ENCODE peak calls at places on chromosomes 5 and 9, in ten cellular contexts. Z, E, R, Q, O, A, D, Y, H and C are unnamed samples.

GRCh38 chr5:39200081-39200480 is 19.3 kb downstream of the FYB1 start:
- DNase-seq in Z (no peak), E (no peak), R (no peak), Q (no peak), O (no peak), A (no peak), D (no peak), Y (no peak), H (no peak), C (no peak)

GRCh38 chr5:43078956-43079355 is 38.8 kb upstream of the ANXA2R start:
- DNase-seq in Z (no peak), E (no peak), R (no peak), Q (peak), O (no peak), A (no peak), D (no peak), Y (no peak), H (no peak), C (peak)

GRCh38 chr9:137461663-137462395 is 2.7 kb upstream of the NSMF start:
- DNase-seq in Z (no peak), E (no peak), R (no peak), Q (peak), O (peak), A (peak), D (no peak), Y (no peak), H (peak), C (peak)

GRCh38 chr9:100686420-100686819 is 108.5 kb downstream of the CAVIN4 start:
- DNase-seq in Z (no peak), E (no peak), R (no peak), Q (no peak), O (no peak), A (no peak), D (no peak), Y (no peak), H (no peak), C (no peak)

GRCh38 chr9:21030389-21031035 is 928 bp downstream of the HACD4 start:
- DNase-seq in Z (no peak), E (no peak), R (peak), Q (peak), O (no peak), A (no peak), D (no peak), Y (no peak), H (peak), C (peak)

GRCh38 chr5:80453372-80453771 is 34.5 kb upstream of the FAM151B start:
- DNase-seq in Z (no peak), E (no peak), R (no peak), Q (no peak), O (no peak), A (no peak), D (no peak), Y (peak), H (no peak), C (no peak)

GRCh38 chr9:105355810-105356209 is 92.0 kb upstream of the FSD1L start:
- DNase-seq in Z (no peak), E (no peak), R (no peak), Q (peak), O (no peak), A (no peak), D (no peak), Y (no peak), H (no peak), C (no peak)

GRCh38 chr9:127874301-127875216 is 2.9 kb downstream of the AK1 start:
- DNase-seq in Z (no peak), E (no peak), R (peak), Q (no peak), O (no peak), A (no peak), D (no peak), Y (no peak), H (no peak), C (no peak)

GRCh38 chr9:86636614-86637013 is 282.4 kb upstream of the TUT7 start:
- DNase-seq in Z (no peak), E (no peak), R (no peak), Q (peak), O (no peak), A (no peak), D (no peak), Y (no peak), H (no peak), C (no peak)

GRCh38 chr5:94524841-94525697 is 93.3 kb downstream of the KIAA0825 start:
- DNase-seq in Z (no peak), E (peak), R (peak), Q (peak), O (no peak), A (no peak), D (peak), Y (peak), H (peak), C (peak)

GRCh38 chr9:88460583-88461332 is 72.5 kb downstream of the SPIN1 start:
- DNase-seq in Z (no peak), E (no peak), R (peak), Q (no peak), O (no peak), A (no peak), D (no peak), Y (no peak), H (no peak), C (no peak)

GRCh38 chr5:51373880-51374523 is 9.2 kb upstream of the ISL1 start:
- DNase-seq in Z (no peak), E (no peak), R (no peak), Q (no peak), O (no peak), A (no peak), D (no peak), Y (peak), H (no peak), C (no peak)

GRCh38 chr5:65926893-65927292 is 518 bp downstream of the ERBIN start:
- DNase-seq in Z (no peak), E (no peak), R (no peak), Q (no peak), O (no peak), A (no peak), D (peak), Y (no peak), H (peak), C (no peak)

GRCh38 chr5:42366051-42366450 is 57.2 kb upstream of the GHR start:
- DNase-seq in Z (no peak), E (no peak), R (no peak), Q (no peak), O (no peak), A (no peak), D (no peak), Y (no peak), H (no peak), C (no peak)

GRCh38 chr5:89005990-89006389 is 123.0 kb upstream of the MEF2C start:
- DNase-seq in Z (no peak), E (no peak), R (no peak), Q (no peak), O (no peak), A (no peak), D (no peak), Y (no peak), H (no peak), C (no peak)

GRCh38 chr5:38468202-38468656 is 88.2 kb downstream of the LIFR start:
- DNase-seq in Z (no peak), E (no peak), R (peak), Q (peak), O (no peak), A (no peak), D (no peak), Y (no peak), H (no peak), C (peak)

GRCh38 chr9:87324613-87325194 is 173.0 kb upstream of the DAPK1 start:
- DNase-seq in Z (no peak), E (no peak), R (peak), Q (peak), O (no peak), A (no peak), D (peak), Y (peak), H (peak), C (peak)

GRCh38 chr9:87878930-87879603 is 3.6 kb upstream of the SPATA31E1 start:
- DNase-seq in Z (no peak), E (no peak), R (peak), Q (peak), O (no peak), A (no peak), D (no peak), Y (no peak), H (peak), C (peak)

GRCh38 chr5:130289132-130290088 is 385.1 kb downstream of the CHSY3 start:
- DNase-seq in Z (no peak), E (no peak), R (peak), Q (peak), O (no peak), A (no peak), D (no peak), Y (no peak), H (no peak), C (no peak)

GRCh38 chr5:74866653-74867162 is 521 bp upstream of the FAM169A start:
- DNase-seq in Z (peak), E (peak), R (no peak), Q (no peak), O (peak), A (no peak), D (no peak), Y (peak), H (no peak), C (no peak)

GRCh38 chr5:143922718-143923117 is 110.8 kb downstream of the HMHB1 start:
- DNase-seq in Z (no peak), E (peak), R (peak), Q (peak), O (no peak), A (no peak), D (no peak), Y (no peak), H (no peak), C (peak)

GRCh38 chr5:36334315-36334714 is 32.6 kb upstream of the RANBP3L start:
- DNase-seq in Z (no peak), E (no peak), R (no peak), Q (no peak), O (no peak), A (no peak), D (no peak), Y (no peak), H (no peak), C (no peak)

GRCh38 chr9:121949364-121949763 is 143.7 kb downstream of the TTLL11 start:
- DNase-seq in Z (no peak), E (no peak), R (no peak), Q (no peak), O (no peak), A (no peak), D (no peak), Y (no peak), H (no peak), C (no peak)

GRCh38 chr9:33159058-33159759 is 7.9 kb downstream of the B4GALT1 start:
- DNase-seq in Z (peak), E (no peak), R (peak), Q (peak), O (no peak), A (peak), D (no peak), Y (no peak), H (peak), C (peak)

GRCh38 chr5:159331099-159331973 is 1.0 kb upstream of the IL12B start:
- DNase-seq in Z (peak), E (peak), R (peak), Q (peak), O (peak), A (peak), D (peak), Y (peak), H (peak), C (peak)

GRCh38 chr9:129712595-129713524 is 40.0 kb downstream of the PTGES start:
- DNase-seq in Z (no peak), E (no peak), R (peak), Q (peak), O (peak), A (no peak), D (no peak), Y (no peak), H (peak), C (peak)

GRCh38 chr9:14395300-14396082 is 81.5 kb upstream of the NFIB start:
- DNase-seq in Z (no peak), E (no peak), R (no peak), Q (no peak), O (no peak), A (no peak), D (no peak), Y (peak), H (no peak), C (no peak)

GRCh38 chr5:96434201-96434645 is 1.2 kb upstream of the PCSK1 start:
- DNase-seq in Z (peak), E (peak), R (peak), Q (peak), O (peak), A (peak), D (peak), Y (peak), H (peak), C (peak)

GRCh38 chr9:91245432-91246313 is 116.0 kb downstream of the AUH start:
- DNase-seq in Z (no peak), E (peak), R (peak), Q (peak), O (no peak), A (no peak), D (no peak), Y (no peak), H (no peak), C (no peak)

GRCh38 chr9:35285731-35286130 is 123.9 kb downstream of the UNC13B start:
- DNase-seq in Z (no peak), E (no peak), R (no peak), Q (no peak), O (no peak), A (no peak), D (no peak), Y (no peak), H (no peak), C (no peak)

GRCh38 chr5:73338201-73339126 is 110.1 kb downstream of the FOXD1 start:
- DNase-seq in Z (no peak), E (no peak), R (peak), Q (no peak), O (no peak), A (no peak), D (no peak), Y (no peak), H (no peak), C (peak)

GRCh38 chr9:78439866-78440830 is 143.2 kb downstream of the PSAT1 start:
- DNase-seq in Z (no peak), E (no peak), R (no peak), Q (no peak), O (no peak), A (no peak), D (no peak), Y (peak), H (no peak), C (no peak)

GRCh38 chr9:135468866-135469521 is 10.6 kb upstream of the PPP1R26 start:
- DNase-seq in Z (no peak), E (peak), R (peak), Q (peak), O (no peak), A (peak), D (no peak), Y (peak), H (peak), C (peak)

GRCh38 chr9:2919347-2919746 is 75.5 kb upstream of the PUM3 start:
- DNase-seq in Z (no peak), E (no peak), R (no peak), Q (peak), O (no peak), A (no peak), D (no peak), Y (no peak), H (no peak), C (peak)

GRCh38 chr9:121322037-121322736 is 47.9 kb downstream of the STOM start:
- DNase-seq in Z (no peak), E (no peak), R (peak), Q (peak), O (no peak), A (no peak), D (no peak), Y (no peak), H (no peak), C (peak)

GRCh38 chr5:116764941-116765340 is 190.3 kb upstream of the SEMA6A start:
- DNase-seq in Z (no peak), E (no peak), R (no peak), Q (no peak), O (no peak), A (no peak), D (no peak), Y (no peak), H (no peak), C (no peak)

GRCh38 chr5:74252033-74252430 is 388.5 kb downstream of the ENC1 start:
- DNase-seq in Z (no peak), E (no peak), R (no peak), Q (no peak), O (no peak), A (no peak), D (no peak), Y (no peak), H (no peak), C (no peak)

GRCh38 chr9:129202613-129203555 is 24.8 kb upstream of the IER5L start:
- DNase-seq in Z (peak), E (peak), R (peak), Q (peak), O (peak), A (peak), D (peak), Y (peak), H (peak), C (peak)

GRCh38 chr5:126732716-126733115 is 44.2 kb upstream of the LMNB1 start:
- DNase-seq in Z (no peak), E (no peak), R (no peak), Q (no peak), O (no peak), A (no peak), D (no peak), Y (no peak), H (no peak), C (no peak)

GRCh38 chr9:80146466-80146865 is 574.7 kb downstream of the TLE4 start:
- DNase-seq in Z (no peak), E (no peak), R (peak), Q (no peak), O (no peak), A (no peak), D (no peak), Y (no peak), H (no peak), C (no peak)

GRCh38 chr9:131954299-131954698 is 125.4 kb downstream of the MED27 start:
- DNase-seq in Z (no peak), E (peak), R (peak), Q (no peak), O (no peak), A (no peak), D (no peak), Y (no peak), H (no peak), C (no peak)
- TF ChIP-seq CTCF in Z (no peak), E (no peak), R (peak), Q (no peak), O (peak), A (no peak), D (no peak), Y (peak), H (peak), C (peak)

GRCh38 chr5:151771259-151772028 is at the start of gene G3BP1:
- DNase-seq in Z (peak), E (peak), R (peak), Q (peak), O (peak), A (peak), D (peak), Y (peak), H (peak), C (peak)
- TF ChIP-seq CTCF in Z (peak), E (peak), R (peak), Q (peak), O (peak), A (peak), D (peak), Y (peak), H (no peak), C (peak)

DNA sequence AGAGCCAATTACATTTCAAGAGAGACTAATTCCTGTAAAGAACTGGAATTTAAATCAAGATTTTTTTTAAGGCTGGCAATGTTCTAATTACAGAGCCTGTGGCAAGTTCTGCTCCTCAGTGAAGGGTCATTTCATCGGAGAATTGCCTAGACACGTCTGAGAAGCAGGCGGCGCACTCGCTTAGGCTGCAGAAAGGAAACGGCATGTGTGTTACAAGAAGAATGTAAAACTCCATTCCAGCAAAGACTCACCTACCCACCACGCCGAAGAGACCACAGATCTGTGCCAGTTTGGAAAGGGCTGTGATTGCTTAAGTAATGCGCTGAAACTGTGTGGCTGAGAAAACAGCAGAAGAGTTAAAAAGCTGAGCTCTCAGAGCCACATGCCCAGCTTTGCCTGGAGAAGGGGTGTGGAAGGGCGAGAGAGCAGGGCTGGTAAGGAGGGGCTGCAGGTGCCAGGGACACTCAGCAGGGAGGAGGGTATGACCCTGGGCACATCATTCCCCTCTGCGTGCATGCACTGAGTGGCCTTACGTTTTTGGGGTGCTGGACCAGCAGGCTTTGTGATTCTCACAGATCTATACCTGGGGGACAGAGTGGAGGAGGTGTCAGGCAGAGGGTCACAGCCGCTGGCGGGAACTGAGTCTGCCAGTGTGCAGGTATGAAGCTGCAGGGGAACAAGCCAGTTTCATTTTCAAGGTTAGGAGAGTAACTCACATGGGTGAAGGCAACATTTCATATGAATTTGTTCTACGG is 17.8 kb upstream of the SLC25A51 start:
- DNase-seq in Z (no peak), E (no peak), R (no peak), Q (no peak), O (no peak), A (peak), D (peak), Y (no peak), H (no peak), C (no peak)
- TF ChIP-seq CTCF in Z (no peak), E (no peak), R (no peak), Q (no peak), O (no peak), A (no peak), D (peak), Y (no peak), H (no peak), C (no peak)

DNA sequence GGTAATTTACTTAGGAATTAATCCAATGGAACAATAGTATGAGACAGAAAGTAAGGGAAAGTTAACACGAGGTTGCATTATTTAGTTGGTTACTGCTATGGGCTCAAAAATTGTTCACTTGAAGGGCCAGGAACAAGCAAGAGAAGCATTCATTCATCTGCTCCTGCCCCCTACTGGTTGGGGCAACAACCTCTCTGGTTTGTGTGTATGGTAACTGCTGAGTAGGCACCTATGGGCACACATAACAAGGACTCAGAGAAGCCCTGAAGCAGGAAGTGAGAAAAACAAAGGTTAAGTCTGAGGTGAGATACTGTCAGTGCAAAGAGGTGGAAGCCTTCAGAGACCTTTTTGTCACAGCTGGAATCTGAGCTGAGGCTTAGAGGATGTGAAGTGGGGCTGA is 34.4 kb upstream of the RANBP6 start:
- DNase-seq in Z (no peak), E (peak), R (peak), Q (peak), O (peak), A (no peak), D (no peak), Y (no peak), H (peak), C (peak)
- TF ChIP-seq CTCF in Z (peak), E (peak), R (peak), Q (peak), O (peak), A (peak), D (peak), Y (peak), H (peak), C (peak)

GRCh38 chr5:180798193-180798592 is 4.4 kb downstream of the MGAT1 start:
- DNase-seq in Z (no peak), E (no peak), R (no peak), Q (no peak), O (no peak), A (no peak), D (no peak), Y (no peak), H (no peak), C (no peak)

GRCh38 chr5:180797256-180798192 is 5.1 kb downstream of the MGAT1 start:
- DNase-seq in Z (no peak), E (no peak), R (no peak), Q (no peak), O (no peak), A (no peak), D (no peak), Y (no peak), H (no peak), C (no peak)

GRCh38 chr5:180801596-180802324 is 846 bp downstream of the MGAT1 start:
- DNase-seq in Z (no peak), E (no peak), R (no peak), Q (no peak), O (no peak), A (no peak), D (peak), Y (peak), H (no peak), C (no peak)

GRCh38 chr5:180799902-180800801 is 2.5 kb downstream of the MGAT1 start:
- DNase-seq in Z (no peak), E (no peak), R (peak), Q (peak), O (no peak), A (peak), D (no peak), Y (no peak), H (no peak), C (peak)

GRCh38 chr5:180799194-180799593 is 3.4 kb downstream of the MGAT1 start:
- DNase-seq in Z (peak), E (peak), R (peak), Q (no peak), O (peak), A (peak), D (no peak), Y (no peak), H (no peak), C (no peak)
- TF ChIP-seq CTCF in Z (no peak), E (peak), R (peak), Q (peak), O (peak), A (peak), D (no peak), Y (peak), H (peak), C (peak)